ENCODE peak calls at places on chromosome 17, in nine cellular contexts. One of them, this sample, is unnamed.

GRCh38 chr17:31074772-31075538 is 19.8 kb upstream of the NF1 start:
- DNase-seq in tibial artery: no peak
- DNase-seq in neural progenitor cell: peak; percentile 56
- DNase-seq in endodermal cell: peak; percentile 90
- DNase-seq in cardiac fibroblast: peak; percentile 7
- DNase-seq in SK-N-SH: no peak
- DNase-seq in GM12865: no peak
- DNase-seq in CD4-positive, alpha-beta T cell: no peak
- DNase-seq in lower leg skin: no peak
- DNase-seq in this sample: no peak

GRCh38 chr17:43720311-43721060 is 38.1 kb downstream of the SOST start:
- DNase-seq in neural progenitor cell: peak; percentile 86
- DNase-seq in lower leg skin: peak; percentile 95
- DNase-seq in endodermal cell: peak; percentile 92
- DNase-seq in SK-N-SH: peak; percentile 93
- DNase-seq in cardiac fibroblast: peak; percentile 60
- DNase-seq in CD4-positive, alpha-beta T cell: peak; percentile 73
- DNase-seq in tibial artery: peak; percentile 76
- DNase-seq in GM12865: peak; percentile 83
- DNase-seq in this sample: peak; percentile 87

GRCh38 chr17:28488154-28488883 is 14.9 kb downstream of the SLC13A2 start:
- DNase-seq in endodermal cell: no peak
- DNase-seq in tibial artery: no peak
- DNase-seq in GM12865: no peak
- DNase-seq in neural progenitor cell: no peak
- DNase-seq in CD4-positive, alpha-beta T cell: no peak
- DNase-seq in cardiac fibroblast: no peak
- DNase-seq in lower leg skin: no peak
- DNase-seq in SK-N-SH: no peak
- DNase-seq in this sample: peak; percentile 36

GRCh38 chr17:29005936-29006438 is at the start of gene SEZ6:
- DNase-seq in tibial artery: peak; percentile 38
- DNase-seq in neural progenitor cell: peak; percentile 94
- DNase-seq in SK-N-SH: peak; percentile 94
- DNase-seq in CD4-positive, alpha-beta T cell: peak; percentile 41
- DNase-seq in cardiac fibroblast: peak; percentile 51
- DNase-seq in lower leg skin: no peak
- DNase-seq in GM12865: peak; percentile 41
- DNase-seq in endodermal cell: peak; percentile 98
- DNase-seq in this sample: peak; percentile 69

GRCh38 chr17:36501351-36501750 is 14.9 kb downstream of the ZNHIT3 start:
- DNase-seq in endodermal cell: peak; percentile 34
- DNase-seq in GM12865: no peak
- DNase-seq in neural progenitor cell: no peak
- DNase-seq in cardiac fibroblast: no peak
- DNase-seq in CD4-positive, alpha-beta T cell: no peak
- DNase-seq in lower leg skin: peak; percentile 23
- DNase-seq in tibial artery: no peak
- DNase-seq in SK-N-SH: no peak
- DNase-seq in this sample: no peak

GRCh38 chr17:54172654-54173316 is 350.1 kb downstream of the KIF2B start:
- DNase-seq in lower leg skin: no peak
- DNase-seq in tibial artery: no peak
- DNase-seq in CD4-positive, alpha-beta T cell: no peak
- DNase-seq in neural progenitor cell: peak; percentile 40
- DNase-seq in SK-N-SH: no peak
- DNase-seq in cardiac fibroblast: peak; percentile 39
- DNase-seq in GM12865: no peak
- DNase-seq in endodermal cell: peak; percentile 78
- DNase-seq in this sample: peak; percentile 28

GRCh38 chr17:292531-293382 is 59.9 kb downstream of the RPH3AL start:
- DNase-seq in SK-N-SH: no peak
- DNase-seq in GM12865: no peak
- DNase-seq in tibial artery: peak; percentile 14
- DNase-seq in cardiac fibroblast: no peak
- DNase-seq in neural progenitor cell: no peak
- DNase-seq in lower leg skin: peak; percentile 70
- DNase-seq in endodermal cell: no peak
- DNase-seq in CD4-positive, alpha-beta T cell: no peak
- DNase-seq in this sample: no peak

GRCh38 chr17:78779848-78780247 is 2.2 kb downstream of the CYTH1 start:
- DNase-seq in endodermal cell: peak; percentile 54
- DNase-seq in SK-N-SH: no peak
- DNase-seq in neural progenitor cell: peak; percentile 41
- DNase-seq in lower leg skin: no peak
- DNase-seq in GM12865: peak; percentile 89
- DNase-seq in cardiac fibroblast: no peak
- DNase-seq in tibial artery: no peak
- DNase-seq in CD4-positive, alpha-beta T cell: peak; percentile 48
- DNase-seq in this sample: no peak

GRCh38 chr17:7857724-7858486 is at the start of gene CYB5D1:
- DNase-seq in cardiac fibroblast: peak; percentile 97
- DNase-seq in CD4-positive, alpha-beta T cell: peak; percentile 80
- DNase-seq in SK-N-SH: peak; percentile 80
- DNase-seq in neural progenitor cell: peak; percentile 94
- DNase-seq in tibial artery: peak; percentile 96
- DNase-seq in endodermal cell: peak; percentile 97
- DNase-seq in lower leg skin: peak; percentile 98
- DNase-seq in GM12865: peak; percentile 96
- DNase-seq in this sample: peak; percentile 78

GRCh38 chr17:7856081-7856791 is 1.1 kb downstream of the NAA38 start:
- DNase-seq in tibial artery: no peak
- DNase-seq in cardiac fibroblast: peak; percentile 51
- DNase-seq in SK-N-SH: peak; percentile 59
- DNase-seq in lower leg skin: peak; percentile 90
- DNase-seq in neural progenitor cell: peak; percentile 57
- DNase-seq in endodermal cell: peak; percentile 68
- DNase-seq in GM12865: peak; percentile 71
- DNase-seq in CD4-positive, alpha-beta T cell: no peak
- DNase-seq in this sample: no peak

GRCh38 chr17:7859028-7859427 is 1.2 kb downstream of the CYB5D1 start:
- DNase-seq in GM12865: no peak
- DNase-seq in CD4-positive, alpha-beta T cell: no peak
- DNase-seq in endodermal cell: no peak
- DNase-seq in tibial artery: no peak
- DNase-seq in lower leg skin: peak; percentile 48
- DNase-seq in neural progenitor cell: no peak
- DNase-seq in SK-N-SH: no peak
- DNase-seq in cardiac fibroblast: no peak
- DNase-seq in this sample: no peak

GRCh38 chr17:7856840-7857723 is at the start of gene NAA38:
- DNase-seq in SK-N-SH: peak; percentile 90
- DNase-seq in lower leg skin: peak; percentile 99
- DNase-seq in neural progenitor cell: peak; percentile 100
- DNase-seq in cardiac fibroblast: peak; percentile 100
- DNase-seq in CD4-positive, alpha-beta T cell: peak; percentile 92
- DNase-seq in endodermal cell: peak; percentile 100
- DNase-seq in GM12865: peak; percentile 99
- DNase-seq in tibial artery: peak; percentile 97
- DNase-seq in this sample: peak; percentile 91

DNA sequence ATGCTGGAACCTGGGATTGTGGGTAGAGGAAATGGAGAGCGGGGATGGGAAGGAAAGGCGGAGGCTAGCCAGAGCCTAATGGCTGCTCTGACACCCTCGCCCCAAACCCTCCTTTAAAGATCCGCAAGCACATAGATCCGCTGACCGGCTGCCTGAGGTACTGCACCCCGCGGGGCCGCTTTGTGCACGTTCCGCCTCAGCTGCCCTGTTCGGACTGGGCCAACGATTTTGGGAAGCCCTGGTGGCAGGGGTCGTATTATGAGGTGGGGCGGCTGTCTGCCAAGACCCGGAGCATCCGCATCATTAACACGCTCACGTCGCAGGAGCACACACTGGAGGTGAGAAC is 657 bp downstream of the CYB5D1 start:
- DNase-seq in lower leg skin: peak; percentile 89
- DNase-seq in tibial artery: no peak
- DNase-seq in neural progenitor cell: peak; percentile 88
- DNase-seq in cardiac fibroblast: peak; percentile 61
- DNase-seq in CD4-positive, alpha-beta T cell: no peak
- DNase-seq in endodermal cell: peak; percentile 91
- DNase-seq in SK-N-SH: no peak
- DNase-seq in GM12865: peak; percentile 68
- DNase-seq in this sample: peak; percentile 57
- TF ChIP-seq CTCF in lower leg skin: no peak
- TF ChIP-seq CTCF in tibial artery: peak; percentile 26
- TF ChIP-seq CTCF in neural progenitor cell: peak; percentile 51
- TF ChIP-seq CTCF in cardiac fibroblast: peak; percentile 63
- TF ChIP-seq CTCF in CD4-positive, alpha-beta T cell: no peak
- TF ChIP-seq CTCF in endodermal cell: peak; percentile 70
- TF ChIP-seq CTCF in SK-N-SH: peak; percentile 52
- TF ChIP-seq CTCF in GM12865: peak; percentile 34
- TF ChIP-seq CTCF in this sample: no peak

GRCh38 chr17:17533901-17534441 is 37.8 kb upstream of the RASD1 start:
- DNase-seq in SK-N-SH: no peak
- DNase-seq in tibial artery: no peak
- DNase-seq in endodermal cell: no peak
- DNase-seq in CD4-positive, alpha-beta T cell: no peak
- DNase-seq in GM12865: no peak
- DNase-seq in cardiac fibroblast: no peak
- DNase-seq in neural progenitor cell: no peak
- DNase-seq in lower leg skin: no peak
- DNase-seq in this sample: no peak
- TF ChIP-seq CTCF in SK-N-SH: no peak
- TF ChIP-seq CTCF in tibial artery: no peak
- TF ChIP-seq CTCF in endodermal cell: no peak
- TF ChIP-seq CTCF in CD4-positive, alpha-beta T cell: no peak
- TF ChIP-seq CTCF in GM12865: no peak
- TF ChIP-seq CTCF in cardiac fibroblast: no peak
- TF ChIP-seq CTCF in neural progenitor cell: no peak
- TF ChIP-seq CTCF in lower leg skin: no peak
- TF ChIP-seq CTCF in this sample: no peak

GRCh38 chr17:3675886-3676285 is 7.3 kb downstream of the EMC6 start:
- DNase-seq in SK-N-SH: no peak
- DNase-seq in CD4-positive, alpha-beta T cell: no peak
- DNase-seq in GM12865: no peak
- DNase-seq in endodermal cell: no peak
- DNase-seq in tibial artery: no peak
- DNase-seq in neural progenitor cell: no peak
- DNase-seq in lower leg skin: no peak
- DNase-seq in cardiac fibroblast: no peak
- DNase-seq in this sample: no peak

GRCh38 chr17:3679186-3680126 is 10.8 kb downstream of the EMC6 start:
- DNase-seq in tibial artery: no peak
- DNase-seq in endodermal cell: no peak
- DNase-seq in GM12865: no peak
- DNase-seq in lower leg skin: no peak
- DNase-seq in cardiac fibroblast: no peak
- DNase-seq in neural progenitor cell: no peak
- DNase-seq in SK-N-SH: no peak
- DNase-seq in CD4-positive, alpha-beta T cell: no peak
- DNase-seq in this sample: no peak

GRCh38 chr17:3681057-3681456 is 12.4 kb downstream of the EMC6 start:
- DNase-seq in lower leg skin: no peak
- DNase-seq in tibial artery: no peak
- DNase-seq in cardiac fibroblast: no peak
- DNase-seq in GM12865: no peak
- DNase-seq in SK-N-SH: no peak
- DNase-seq in endodermal cell: no peak
- DNase-seq in CD4-positive, alpha-beta T cell: no peak
- DNase-seq in neural progenitor cell: no peak
- DNase-seq in this sample: no peak

GRCh38 chr17:3678821-3679175 is 10.2 kb downstream of the EMC6 start:
- DNase-seq in lower leg skin: no peak
- DNase-seq in CD4-positive, alpha-beta T cell: no peak
- DNase-seq in GM12865: no peak
- DNase-seq in tibial artery: no peak
- DNase-seq in neural progenitor cell: no peak
- DNase-seq in cardiac fibroblast: no peak
- DNase-seq in endodermal cell: no peak
- DNase-seq in SK-N-SH: no peak
- DNase-seq in this sample: no peak

GRCh38 chr17:3678095-3678820 is 9.6 kb downstream of the EMC6 start:
- DNase-seq in neural progenitor cell: peak; percentile 65
- DNase-seq in GM12865: no peak
- DNase-seq in cardiac fibroblast: peak; percentile 25
- DNase-seq in lower leg skin: no peak
- DNase-seq in tibial artery: no peak
- DNase-seq in CD4-positive, alpha-beta T cell: no peak
- DNase-seq in SK-N-SH: no peak
- DNase-seq in endodermal cell: peak; percentile 95
- DNase-seq in this sample: no peak
- TF ChIP-seq CTCF in neural progenitor cell: peak; percentile 37
- TF ChIP-seq CTCF in GM12865: no peak
- TF ChIP-seq CTCF in cardiac fibroblast: no peak
- TF ChIP-seq CTCF in lower leg skin: no peak
- TF ChIP-seq CTCF in tibial artery: no peak
- TF ChIP-seq CTCF in CD4-positive, alpha-beta T cell: no peak
- TF ChIP-seq CTCF in SK-N-SH: no peak
- TF ChIP-seq CTCF in endodermal cell: peak; percentile 65
- TF ChIP-seq CTCF in this sample: no peak

GRCh38 chr17:40888321-40888720 is 3.3 kb upstream of the KRT20 start:
- DNase-seq in CD4-positive, alpha-beta T cell: no peak
- DNase-seq in tibial artery: no peak
- DNase-seq in lower leg skin: no peak
- DNase-seq in neural progenitor cell: no peak
- DNase-seq in GM12865: no peak
- DNase-seq in SK-N-SH: no peak
- DNase-seq in endodermal cell: no peak
- DNase-seq in cardiac fibroblast: no peak
- DNase-seq in this sample: no peak

GRCh38 chr17:40883031-40883430 is 2.0 kb downstream of the KRT20 start:
- DNase-seq in neural progenitor cell: no peak
- DNase-seq in SK-N-SH: no peak
- DNase-seq in CD4-positive, alpha-beta T cell: no peak
- DNase-seq in GM12865: no peak
- DNase-seq in endodermal cell: no peak
- DNase-seq in tibial artery: no peak
- DNase-seq in cardiac fibroblast: no peak
- DNase-seq in lower leg skin: no peak
- DNase-seq in this sample: no peak

GRCh38 chr17:40883960-40884359 is 1.1 kb downstream of the KRT20 start:
- DNase-seq in cardiac fibroblast: no peak
- DNase-seq in endodermal cell: no peak
- DNase-seq in SK-N-SH: no peak
- DNase-seq in lower leg skin: no peak
- DNase-seq in tibial artery: no peak
- DNase-seq in CD4-positive, alpha-beta T cell: no peak
- DNase-seq in GM12865: no peak
- DNase-seq in neural progenitor cell: no peak
- DNase-seq in this sample: no peak

GRCh38 chr17:40886090-40886489 is 1.0 kb upstream of the KRT20 start:
- DNase-seq in CD4-positive, alpha-beta T cell: no peak
- DNase-seq in GM12865: no peak
- DNase-seq in cardiac fibroblast: peak; percentile 5
- DNase-seq in SK-N-SH: no peak
- DNase-seq in endodermal cell: no peak
- DNase-seq in tibial artery: no peak
- DNase-seq in neural progenitor cell: no peak
- DNase-seq in lower leg skin: no peak
- DNase-seq in this sample: no peak

DNA sequence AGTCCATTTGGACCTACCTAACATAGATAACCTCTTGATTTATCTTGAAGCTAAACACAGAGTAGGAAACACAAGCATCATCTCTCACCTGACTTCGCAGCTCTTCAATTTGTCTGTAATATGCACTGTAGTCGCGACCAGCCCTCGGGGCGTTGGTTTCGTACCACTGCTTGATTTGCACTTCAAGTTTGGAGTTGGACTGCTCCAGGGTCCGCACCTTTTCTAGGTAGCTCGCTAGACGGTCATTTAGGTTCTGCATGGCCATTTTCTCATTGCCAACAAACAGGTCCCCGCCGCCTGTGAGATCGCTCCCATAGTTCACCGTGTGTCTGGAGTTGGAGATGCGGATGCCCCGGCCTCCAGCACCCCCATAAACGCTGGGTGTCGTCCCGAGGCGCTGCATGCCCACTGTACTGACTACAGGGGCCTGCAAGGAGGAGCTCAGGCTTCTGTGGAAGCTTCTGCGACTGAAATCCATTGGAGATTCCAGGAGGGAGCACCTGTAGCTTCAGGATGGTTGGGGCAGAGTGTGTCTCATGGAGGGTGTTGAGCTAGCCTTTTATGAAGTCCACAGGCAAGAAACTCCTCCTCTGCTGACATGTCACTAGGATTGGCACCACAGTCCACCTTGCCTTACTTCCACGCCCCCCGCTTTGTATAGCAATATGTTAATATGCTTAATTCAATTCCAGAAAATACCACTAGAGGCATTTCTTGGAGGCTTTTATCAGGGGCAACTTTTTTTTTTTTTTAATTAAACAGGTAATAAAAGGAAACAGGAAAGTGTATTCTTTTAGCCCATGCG is at the start of gene KRT20:
- DNase-seq in SK-N-SH: no peak
- DNase-seq in GM12865: no peak
- DNase-seq in neural progenitor cell: no peak
- DNase-seq in lower leg skin: no peak
- DNase-seq in cardiac fibroblast: no peak
- DNase-seq in CD4-positive, alpha-beta T cell: no peak
- DNase-seq in endodermal cell: no peak
- DNase-seq in tibial artery: no peak
- DNase-seq in this sample: no peak
- TF ChIP-seq CTCF in SK-N-SH: peak; percentile 38
- TF ChIP-seq CTCF in GM12865: no peak
- TF ChIP-seq CTCF in neural progenitor cell: peak; percentile 20
- TF ChIP-seq CTCF in lower leg skin: no peak
- TF ChIP-seq CTCF in cardiac fibroblast: peak; percentile 19
- TF ChIP-seq CTCF in CD4-positive, alpha-beta T cell: no peak
- TF ChIP-seq CTCF in endodermal cell: peak; percentile 50
- TF ChIP-seq CTCF in tibial artery: no peak
- TF ChIP-seq CTCF in this sample: peak; percentile 53

This sample was measured in Calu3.